ENCODE peak calls at places on chromosomes 13 and 19, in seven cellular contexts. G, S, I, O, E, X and L are unnamed samples.

GRCh38 chr13:21139374-21139773 is 37.0 kb downstream of the SKA3 start:
- DNase-seq in G (no peak), S (no peak), I (no peak), O (no peak), E (no peak), X (no peak), L (no peak)

GRCh38 chr13:24033527-24034302 is 126.8 kb upstream of the SPATA13 start:
- DNase-seq in G (no peak), S (no peak), I (no peak), O (no peak), E (no peak), X (no peak), L (no peak)

GRCh38 chr19:48514123-48514458 is 2.5 kb upstream of the LMTK3 start:
- DNase-seq in G (no peak), S (no peak), I (no peak), O (no peak), E (no peak), X (no peak), L (no peak)

GRCh38 chr19:1935484-1936208 is 5.3 kb upstream of the CSNK1G2 start:
- DNase-seq in G (no peak), S (no peak), I (no peak), O (no peak), E (no peak), X (no peak), L (no peak)

GRCh38 chr19:8655340-8655709 is 24.9 kb downstream of the NFILZ start:
- DNase-seq in G (no peak), S (no peak), I (no peak), O (no peak), E (no peak), X (no peak), L (no peak)

GRCh38 chr13:98456423-98456845 is 120.5 kb downstream of the STK24 start:
- DNase-seq in G (no peak), S (no peak), I (no peak), O (no peak), E (no peak), X (no peak), L (no peak)

GRCh38 chr19:41298327-41298964 is 11.5 kb upstream of the CCDC97 start:
- DNase-seq in G (peak), S (no peak), I (peak), O (no peak), E (no peak), X (peak), L (peak)

GRCh38 chr13:91647361-91647970 is 249.0 kb downstream of the GPC5 start:
- DNase-seq in G (no peak), S (no peak), I (no peak), O (peak), E (peak), X (peak), L (no peak)

GRCh38 chr19:52211926-52212571 is 22.2 kb downstream of the PPP2R1A start:
- DNase-seq in G (no peak), S (no peak), I (no peak), O (no peak), E (no peak), X (no peak), L (no peak)

GRCh38 chr19:49847731-49848696 is 2.9 kb upstream of the PTOV1 start:
- DNase-seq in G (no peak), S (no peak), I (peak), O (no peak), E (no peak), X (no peak), L (peak)

GRCh38 chr19:35236638-35237400 is 8.3 kb upstream of the FAM187B start:
- DNase-seq in G (no peak), S (no peak), I (no peak), O (no peak), E (no peak), X (no peak), L (no peak)

GRCh38 chr13:23159205-23159586 is 21.6 kb upstream of the SGCG start:
- DNase-seq in G (peak), S (no peak), I (no peak), O (peak), E (peak), X (no peak), L (peak)

GRCh38 chr13:46296920-46297319 is 85.2 kb downstream of the LRRC63 start:
- DNase-seq in G (peak), S (no peak), I (no peak), O (no peak), E (no peak), X (no peak), L (no peak)

GRCh38 chr13:55087085-55087484 is 2053.6 kb upstream of the PRR20A start:
- DNase-seq in G (no peak), S (no peak), I (no peak), O (no peak), E (no peak), X (no peak), L (no peak)

GRCh38 chr19:18230941-18231734 is 4.9 kb upstream of the PDE4C start:
- DNase-seq in G (no peak), S (no peak), I (no peak), O (no peak), E (no peak), X (no peak), L (peak)

GRCh38 chr13:24747248-24748151 is 16.5 kb upstream of the RNF17 start:
- DNase-seq in G (no peak), S (no peak), I (peak), O (peak), E (peak), X (no peak), L (peak)

GRCh38 chr19:48394331-48395169 is 1.1 kb downstream of the GRIN2D start:
- DNase-seq in G (no peak), S (no peak), I (no peak), O (no peak), E (no peak), X (no peak), L (no peak)

GRCh38 chr19:35497406-35497805 is 7.1 kb upstream of the KRTDAP start:
- DNase-seq in G (no peak), S (no peak), I (no peak), O (no peak), E (no peak), X (no peak), L (no peak)

GRCh38 chr13:47661076-47661475 is 340.0 kb downstream of the SUCLA2 start:
- DNase-seq in G (no peak), S (no peak), I (no peak), O (no peak), E (no peak), X (no peak), L (no peak)

GRCh38 chr19:30064776-30065494 is 122.9 kb downstream of the URI1 start:
- DNase-seq in G (no peak), S (no peak), I (no peak), O (no peak), E (no peak), X (no peak), L (no peak)

GRCh38 chr19:49149652-49150105 is 5.5 kb downstream of the HRC start:
- DNase-seq in G (peak), S (peak), I (peak), O (peak), E (peak), X (peak), L (peak)

GRCh38 chr13:30923423-30923822 is 9.0 kb upstream of the TEX26 start:
- DNase-seq in G (no peak), S (no peak), I (no peak), O (no peak), E (no peak), X (no peak), L (no peak)

GRCh38 chr13:106372199-106373160 is 163.0 kb downstream of the EFNB2 start:
- DNase-seq in G (no peak), S (no peak), I (no peak), O (no peak), E (no peak), X (no peak), L (no peak)

GRCh38 chr13:53142301-53142700 is 113.7 kb downstream of the OLFM4 start:
- DNase-seq in G (no peak), S (no peak), I (no peak), O (no peak), E (no peak), X (no peak), L (no peak)

GRCh38 chr13:68234278-68234677 is 1004.1 kb upstream of the PCDH9 start:
- DNase-seq in G (no peak), S (no peak), I (no peak), O (no peak), E (no peak), X (no peak), L (no peak)

GRCh38 chr13:29810145-29810742 is 40.2 kb downstream of the UBL3 start:
- DNase-seq in G (no peak), S (no peak), I (no peak), O (no peak), E (no peak), X (no peak), L (no peak)

GRCh38 chr19:42386974-42387707 is 3.0 kb downstream of the CNFN start:
- DNase-seq in G (peak), S (no peak), I (peak), O (peak), E (peak), X (peak), L (peak)

GRCh38 chr13:29858667-29859066 is 8.2 kb upstream of the UBL3 start:
- DNase-seq in G (no peak), S (no peak), I (no peak), O (no peak), E (no peak), X (no peak), L (no peak)

GRCh38 chr19:21749090-21749489 is 18.3 kb downstream of the ZNF100 start:
- DNase-seq in G (no peak), S (no peak), I (no peak), O (no peak), E (no peak), X (no peak), L (no peak)

GRCh38 chr19:45444318-45445041 is 20.8 kb upstream of the ERCC1 start:
- DNase-seq in G (peak), S (peak), I (peak), O (peak), E (peak), X (peak), L (peak)

GRCh38 chr13:98576215-98576945 is 527 bp downstream of the STK24 start:
- DNase-seq in G (peak), S (peak), I (peak), O (peak), E (peak), X (peak), L (peak)

GRCh38 chr13:46553886-46554855 is 1.2 kb downstream of the LRCH1 start:
- DNase-seq in G (peak), S (peak), I (peak), O (peak), E (peak), X (peak), L (peak)

GRCh38 chr19:11505032-11505503 is 571 bp downstream of the ZNF653 start:
- DNase-seq in G (peak), S (peak), I (peak), O (peak), E (peak), X (peak), L (peak)

GRCh38 chr19:38713227-38713649 is 31.0 kb downstream of the CAPN12 start:
- DNase-seq in G (peak), S (no peak), I (no peak), O (no peak), E (no peak), X (peak), L (no peak)

GRCh38 chr19:15072930-15073647 is 8.9 kb upstream of the OR1I1 start:
- DNase-seq in G (no peak), S (no peak), I (no peak), O (peak), E (no peak), X (no peak), L (peak)

GRCh38 chr19:54414156-54414555 is 1.1 kb upstream of the TTYH1 start:
- DNase-seq in G (no peak), S (no peak), I (no peak), O (no peak), E (no peak), X (no peak), L (no peak)

GRCh38 chr13:70408865-70409264 is 300.6 kb upstream of the KLHL1 start:
- DNase-seq in G (no peak), S (no peak), I (no peak), O (no peak), E (no peak), X (no peak), L (no peak)

GRCh38 chr13:85558118-85558517 is 241.1 kb downstream of the SLITRK6 start:
- DNase-seq in G (no peak), S (no peak), I (no peak), O (no peak), E (no peak), X (no peak), L (no peak)

GRCh38 chr13:76462003-76462402 is 424.2 kb downstream of the KCTD12 start:
- DNase-seq in G (no peak), S (no peak), I (no peak), O (no peak), E (no peak), X (no peak), L (no peak)

GRCh38 chr13:103406967-103407366 is 340.8 kb upstream of the SLC10A2 start:
- DNase-seq in G (no peak), S (no peak), I (no peak), O (no peak), E (no peak), X (no peak), L (no peak)
- TF ChIP-seq CTCF in G (no peak), S (no peak), I (no peak), O (no peak), E (no peak), X (no peak), L (no peak)

GRCh38 chr13:32538621-32539246 is at the start of gene N4BP2L2:
- DNase-seq in G (peak), S (peak), I (peak), O (peak), E (peak), X (peak), L (peak)
- TF ChIP-seq CTCF in G (peak), S (peak), I (no peak), O (no peak), E (no peak), X (peak), L (no peak)

DNA sequence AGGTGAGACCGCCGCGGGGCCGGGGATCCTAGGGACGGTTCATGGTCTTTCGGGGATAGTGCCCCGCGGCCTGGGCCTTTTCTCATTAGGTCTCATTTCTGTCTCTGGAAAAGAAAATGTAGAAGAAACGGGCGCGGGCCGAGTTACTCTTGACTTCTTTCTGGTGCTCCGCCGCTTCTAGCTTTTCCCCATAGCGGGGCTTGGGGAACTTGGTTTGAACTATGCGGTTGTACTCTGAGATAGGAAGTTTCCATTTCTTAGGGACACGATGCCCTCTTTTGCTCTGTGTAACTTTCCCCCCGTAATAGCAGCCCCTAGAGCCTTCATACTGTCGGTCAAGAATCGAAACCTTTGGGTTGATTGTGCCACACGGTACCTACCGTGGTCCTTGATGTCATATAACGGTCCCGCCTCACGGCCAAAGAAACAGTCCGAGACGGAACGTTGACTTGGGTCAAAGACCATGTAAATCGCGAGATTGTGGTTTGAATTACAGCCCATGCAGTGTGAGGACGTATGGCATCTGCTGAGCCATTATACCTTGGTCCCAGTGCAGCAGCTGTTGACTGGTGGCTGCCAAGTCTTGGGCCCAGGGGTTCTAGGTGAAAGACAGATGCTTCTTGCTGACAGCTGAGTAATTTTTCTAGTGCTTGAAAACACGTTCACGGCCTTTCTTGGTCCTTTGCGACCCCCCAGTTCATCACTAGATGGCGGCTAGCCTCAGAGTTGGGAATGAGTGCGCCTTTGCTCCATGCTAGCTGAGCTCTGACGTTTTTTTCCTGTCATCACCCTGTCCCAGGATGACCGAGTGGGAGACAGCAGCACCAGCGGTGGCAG is 487 bp downstream of the RPS5 start:
- DNase-seq in G (no peak), S (no peak), I (no peak), O (no peak), E (no peak), X (no peak), L (no peak)
- TF ChIP-seq CTCF in G (no peak), S (no peak), I (no peak), O (no peak), E (no peak), X (no peak), L (no peak)

GRCh38 chr19:56710437-56710836 is 38.9 kb upstream of the ZNF835 start:
- DNase-seq in G (no peak), S (no peak), I (no peak), O (no peak), E (no peak), X (no peak), L (no peak)
- TF ChIP-seq CTCF in G (no peak), S (no peak), I (no peak), O (no peak), E (no peak), X (no peak), L (no peak)